ENCODE peak calls at places on chromosomes 5 and 9, in nine cellular contexts. P, H, L, B, Z, S, C, K and O are unnamed samples.
A peak's percentile ranks its signal among the peaks of the same experiment; 100 is the strongest.

GRCh38 chr5:133925866-133926488 is 42.4 kb downstream of the C5orf15 start:
- DNase-seq in C (no peak), Z (no peak), H (no peak), S (no peak), B (no peak), L (no peak), P (no peak), K (no peak), O (no peak)

GRCh38 chr9:124222918-124223720 is 34.6 kb upstream of the NEK6 start:
- DNase-seq in C (no peak), Z (no peak), B (no peak), L (peak; percentile 56), H (no peak), K (peak; percentile 42), P (no peak), S (peak; percentile 62), O (peak; percentile 41)

GRCh38 chr5:129046151-129046550 is 48.4 kb upstream of the ISOC1 start:
- DNase-seq in C (no peak), S (no peak), K (peak; percentile 3), H (no peak), Z (no peak), B (no peak), L (peak; percentile 13), P (no peak), O (no peak)

GRCh38 chr5:68222310-68222709 is 6.8 kb downstream of the PIK3R1 start:
- DNase-seq in B (no peak), H (no peak), L (no peak), C (no peak), P (no peak), K (no peak), Z (no peak), S (no peak), O (no peak)

GRCh38 chr5:82246960-82247574 is 31.1 kb downstream of the RPS23 start:
- DNase-seq in C (no peak), H (no peak), K (no peak), B (no peak), L (no peak), Z (no peak), S (no peak), P (no peak), O (no peak)

GRCh38 chr9:115198018-115198417 is 80.1 kb upstream of the TNC start:
- DNase-seq in K (peak; percentile 67), B (peak; percentile 52), H (no peak), C (no peak), L (peak; percentile 37), Z (no peak), P (no peak), S (no peak), O (peak; percentile 62)

GRCh38 chr5:92460505-92460904 is 1077.4 kb upstream of the ARRDC3 start:
- DNase-seq in P (no peak), Z (no peak), K (no peak), S (no peak), H (no peak), C (no peak), L (no peak), B (no peak), O (no peak)

GRCh38 chr9:13705913-13706312 is 426.4 kb upstream of the MPDZ start:
- DNase-seq in B (peak; percentile 11), P (no peak), Z (no peak), L (peak; percentile 95), K (peak; percentile 7), C (no peak), H (no peak), S (no peak), O (peak; percentile 72)

GRCh38 chr9:92196400-92196799 is 81.2 kb upstream of the SPTLC1 start:
- DNase-seq in C (no peak), S (no peak), H (no peak), Z (no peak), L (no peak), K (no peak), P (no peak), B (no peak), O (no peak)